ENCODE peak calls at places on chromosomes 7 and 10, in nine cellular contexts. Q is Peyer's patch, S is prostate gland, P is breast epithelium, K is heart left ventricle, I is suprapubic skin, N is body of pancreas, A is A549, M is sigmoid colon. D is an unnamed sample.

GRCh38 chr10:22752272-22752671 is 37.9 kb upstream of the PIP4K2A start:
- DNase-seq in Q (no peak), S (no peak), P (no peak), K (no peak), I (no peak), N (no peak), A (no peak), M (no peak), D (no peak)

GRCh38 chr7:155299539-155300202 is 2.0 kb downstream of the INSIG1 start:
- DNase-seq in Q (peak; percentile 37), S (peak; percentile 42), P (no peak), K (no peak), I (no peak), N (no peak), A (no peak), M (no peak), D (no peak)

GRCh38 chr7:27636326-27637006 is 26.2 kb downstream of the HIBADH start:
- DNase-seq in Q (no peak), S (no peak), P (no peak), K (no peak), I (no peak), N (no peak), A (no peak), M (no peak), D (no peak)

GRCh38 chr10:43131256-43131655 is 7.0 kb upstream of the CSGALNACT2 start:
- DNase-seq in Q (no peak), S (no peak), P (no peak), K (no peak), I (no peak), N (no peak), A (no peak), M (no peak), D (no peak)

GRCh38 chr10:98485959-98486358 is 39.2 kb upstream of the HPS1 start:
- DNase-seq in Q (no peak), S (no peak), P (no peak), K (no peak), I (no peak), N (no peak), A (no peak), M (no peak), D (no peak)

GRCh38 chr7:45174328-45174610 is 16.7 kb downstream of the RAMP3 start:
- DNase-seq in Q (no peak), S (no peak), P (no peak), K (peak; percentile 6), I (peak; percentile 31), N (no peak), A (no peak), M (peak; percentile 27), D (no peak)

GRCh38 chr10:95233377-95234034 is 39.5 kb downstream of the ACSM6 start:
- DNase-seq in Q (no peak), S (no peak), P (no peak), K (no peak), I (no peak), N (no peak), A (no peak), M (no peak), D (no peak)

GRCh38 chr10:73886625-73887024 is 12.3 kb upstream of the CAMK2G start:
- DNase-seq in Q (no peak), S (no peak), P (no peak), K (no peak), I (no peak), N (no peak), A (no peak), M (no peak), D (no peak)

GRCh38 chr10:33459597-33459996 is 125.1 kb upstream of the NRP1 start:
- DNase-seq in Q (no peak), S (no peak), P (peak; percentile 35), K (no peak), I (no peak), N (peak; percentile 25), A (no peak), M (no peak), D (no peak)

GRCh38 chr10:35379226-35380137 is 43.2 kb downstream of the CCNY start:
- DNase-seq in Q (peak; percentile 76), S (no peak), P (no peak), K (peak; percentile 66), I (no peak), N (no peak), A (no peak), M (no peak), D (no peak)

GRCh38 chr10:131219584-131219886 is 92.0 kb downstream of the TCERG1L start:
- DNase-seq in Q (no peak), S (no peak), P (no peak), K (no peak), I (no peak), N (no peak), A (no peak), M (no peak), D (no peak)

GRCh38 chr10:90288403-90288933 is 569.4 kb downstream of the HTR7 start:
- DNase-seq in Q (no peak), S (no peak), P (no peak), K (no peak), I (no peak), N (no peak), A (no peak), M (no peak), D (no peak)

GRCh38 chr10:33897255-33897893 is 562.9 kb upstream of the NRP1 start:
- DNase-seq in Q (no peak), S (peak; percentile 62), P (peak; percentile 65), K (no peak), I (no peak), N (no peak), A (no peak), M (no peak), D (no peak)

GRCh38 chr10:82953331-82953730 is 1078.3 kb downstream of the NRG3 start:
- DNase-seq in Q (no peak), S (no peak), P (no peak), K (no peak), I (no peak), N (no peak), A (no peak), M (no peak), D (no peak)

GRCh38 chr7:15749631-15750030 is 63.1 kb upstream of the MEOX2 start:
- DNase-seq in Q (no peak), S (no peak), P (no peak), K (no peak), I (no peak), N (no peak), A (no peak), M (no peak), D (no peak)

GRCh38 chr7:124379296-124379695 is 346.4 kb upstream of the TMEM229A start:
- DNase-seq in Q (no peak), S (no peak), P (no peak), K (no peak), I (no peak), N (no peak), A (no peak), M (no peak), D (no peak)

GRCh38 chr7:150450491-150450992 is at the start of gene GIMAP8:
- DNase-seq in Q (peak; percentile 59), S (no peak), P (no peak), K (peak; percentile 87), I (no peak), N (peak; percentile 25), A (no peak), M (peak; percentile 80), D (peak; percentile 35)
- TF ChIP-seq POLR2A in Q (no peak), S (no peak), P (no peak), K (peak; percentile 26), I (no peak), N (no peak), A (no peak), M (no peak), D (peak; percentile 18)

DNA sequence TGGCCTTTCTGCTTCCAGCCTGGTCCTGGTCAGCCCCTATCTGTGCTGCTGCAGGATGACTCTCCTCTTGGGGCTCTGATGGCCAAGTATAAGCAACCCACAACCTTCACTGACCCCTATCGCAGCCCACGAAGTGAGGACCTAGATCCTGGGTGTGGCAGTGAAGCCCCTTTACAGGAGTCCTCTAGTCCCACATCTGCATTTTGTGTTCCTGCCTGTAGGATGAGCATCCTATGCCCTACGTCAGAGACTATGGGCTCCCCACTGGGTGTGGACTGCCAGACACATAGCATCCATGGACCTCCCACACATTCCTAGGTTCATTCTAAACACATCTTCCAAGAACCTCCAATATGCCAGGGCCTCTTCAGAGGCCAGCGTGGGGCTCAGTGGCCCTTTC is 29.0 kb downstream of the ARHGAP22 start:
- DNase-seq in Q (no peak), S (no peak), P (no peak), K (no peak), I (no peak), N (no peak), A (no peak), M (no peak), D (no peak)
- H3K4me3 ChIP-seq in Q (no peak overlapping the region), S (no peak overlapping the region), P (no peak overlapping the region), K (no peak overlapping the region), I (no peak overlapping the region), N (no peak overlapping the region), A (no peak overlapping the region), M (no peak overlapping the region), D (no peak overlapping the region)

DNA sequence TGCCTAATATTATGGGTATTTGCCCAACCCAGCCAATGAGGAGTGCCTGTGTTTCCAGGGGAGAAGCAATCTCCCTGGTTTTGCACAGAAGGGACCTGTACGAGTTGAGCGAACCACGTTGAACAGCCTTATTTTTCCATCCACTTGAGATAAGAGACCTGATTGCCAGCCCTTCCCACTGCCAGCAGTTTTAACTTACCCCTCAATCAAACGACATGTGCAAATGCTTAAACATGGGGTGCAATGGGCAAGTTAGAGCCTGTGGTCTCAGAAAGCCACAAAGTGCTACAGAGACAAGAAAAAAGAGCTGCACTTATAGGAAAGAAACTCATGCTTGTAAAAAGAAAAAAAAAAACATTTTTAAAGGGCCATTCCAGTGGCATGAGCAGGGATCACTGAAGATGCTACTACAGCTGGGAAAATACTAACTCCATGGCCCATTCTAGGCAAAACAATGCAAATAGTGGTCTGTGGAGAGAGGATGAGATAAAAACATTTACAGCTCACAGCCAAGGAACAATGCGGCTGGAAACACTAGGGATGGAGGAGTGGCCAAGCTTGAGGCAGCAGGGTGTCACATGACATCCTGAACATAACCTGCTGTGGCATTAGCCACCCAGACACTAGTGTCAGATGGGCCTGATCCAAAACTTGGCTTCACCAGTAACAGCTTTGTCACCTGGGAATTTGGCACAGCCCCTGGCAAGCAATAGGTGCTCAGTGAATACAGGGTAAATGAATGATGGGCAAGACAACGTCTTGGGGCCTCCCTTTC is 162.8 kb downstream of the ELMO1 start:
- DNase-seq in Q (peak; percentile 42), S (no peak), P (no peak), K (no peak), I (no peak), N (no peak), A (no peak), M (no peak), D (no peak)
- H3K27ac ChIP-seq in Q (no peak overlapping the region), S (no peak overlapping the region), P (no peak overlapping the region), K (peak overlapping the region; percentile 28), I (no peak overlapping the region), N (no peak overlapping the region), A (no peak overlapping the region), M (no peak overlapping the region), D (peak overlapping the region; percentile 48)

GRCh38 chr7:6198687-6199595 is 73.5 kb downstream of the CYTH3 start:
- DNase-seq in Q (no peak), S (no peak), P (no peak), K (no peak), I (no peak), N (no peak), A (no peak), M (no peak), D (no peak)

GRCh38 chr7:6197801-6198551 is 74.4 kb downstream of the CYTH3 start:
- DNase-seq in Q (no peak), S (no peak), P (no peak), K (no peak), I (no peak), N (no peak), A (no peak), M (no peak), D (no peak)

GRCh38 chr7:6188395-6188794 is 84.0 kb downstream of the CYTH3 start:
- DNase-seq in Q (no peak), S (no peak), P (no peak), K (no peak), I (no peak), N (no peak), A (no peak), M (no peak), D (no peak)

GRCh38 chr7:6193734-6194133 is 78.7 kb downstream of the CYTH3 start:
- DNase-seq in Q (no peak), S (no peak), P (no peak), K (no peak), I (no peak), N (no peak), A (no peak), M (no peak), D (no peak)
- TF ChIP-seq POLR2A in Q (no peak), S (no peak), P (no peak), K (no peak), I (no peak), N (no peak), A (no peak), M (no peak), D (no peak)

D was measured in gastrocnemius medialis.